ENCODE peak calls at places on chromosomes 2 and 18, in six cellular contexts. One of them, this sample, is unnamed. For H3K4me1, the result is how much of the 10 kb centered on the place peaks cover.

GRCh38 chr2:96702098-96702785 is 37.6 kb downstream of the LMAN2L start:
- DNase-seq in tibial artery: no peak
- DNase-seq in right lobe of liver: no peak
- DNase-seq in colonic mucosa: no peak
- DNase-seq in right atrium auricular region: no peak
- DNase-seq in IMR-90: no peak
- DNase-seq in this sample: no peak

GRCh38 chr2:152337511-152337903 is 2.5 kb downstream of the FMNL2 start:
- DNase-seq in tibial artery: no peak
- DNase-seq in right lobe of liver: no peak
- DNase-seq in colonic mucosa: no peak
- DNase-seq in right atrium auricular region: no peak
- DNase-seq in IMR-90: no peak
- DNase-seq in this sample: no peak

GRCh38 chr2:66849128-66849527 is 414.2 kb downstream of the MEIS1 start:
- DNase-seq in tibial artery: no peak
- DNase-seq in right lobe of liver: no peak
- DNase-seq in colonic mucosa: no peak
- DNase-seq in right atrium auricular region: no peak
- DNase-seq in IMR-90: no peak
- DNase-seq in this sample: no peak

GRCh38 chr2:127107622-127107999 is 657 bp upstream of the BIN1 start:
- DNase-seq in tibial artery: no peak
- DNase-seq in right lobe of liver: no peak
- DNase-seq in colonic mucosa: peak
- DNase-seq in right atrium auricular region: peak
- DNase-seq in IMR-90: no peak
- DNase-seq in this sample: no peak

GRCh38 chr2:201654611-201655384 is 11.5 kb upstream of the TMEM237 start:
- DNase-seq in tibial artery: no peak
- DNase-seq in right lobe of liver: no peak
- DNase-seq in colonic mucosa: no peak
- DNase-seq in right atrium auricular region: no peak
- DNase-seq in IMR-90: peak
- DNase-seq in this sample: no peak

GRCh38 chr2:158120102-158120501 is 18.4 kb downstream of the UPP2 start:
- DNase-seq in tibial artery: no peak
- DNase-seq in right lobe of liver: no peak
- DNase-seq in colonic mucosa: no peak
- DNase-seq in right atrium auricular region: no peak
- DNase-seq in IMR-90: no peak
- DNase-seq in this sample: no peak

GRCh38 chr18:3579701-3580100 is 129.7 kb downstream of the TGIF1 start:
- DNase-seq in tibial artery: no peak
- DNase-seq in right lobe of liver: no peak
- DNase-seq in colonic mucosa: no peak
- DNase-seq in right atrium auricular region: no peak
- DNase-seq in IMR-90: peak
- DNase-seq in this sample: no peak

GRCh38 chr18:37716106-37716708 is 150.6 kb upstream of the CELF4 start:
- DNase-seq in tibial artery: no peak
- DNase-seq in right lobe of liver: no peak
- DNase-seq in colonic mucosa: no peak
- DNase-seq in right atrium auricular region: no peak
- DNase-seq in IMR-90: no peak
- DNase-seq in this sample: no peak

GRCh38 chr2:219142329-219142728 is 18.3 kb downstream of the NHEJ1 start:
- DNase-seq in tibial artery: peak
- DNase-seq in right lobe of liver: no peak
- DNase-seq in colonic mucosa: no peak
- DNase-seq in right atrium auricular region: no peak
- DNase-seq in IMR-90: peak
- DNase-seq in this sample: no peak

GRCh38 chr2:21866316-21866715 is 742.5 kb downstream of the TDRD15 start:
- DNase-seq in tibial artery: no peak
- DNase-seq in right lobe of liver: no peak
- DNase-seq in colonic mucosa: no peak
- DNase-seq in right atrium auricular region: no peak
- DNase-seq in IMR-90: no peak
- DNase-seq in this sample: no peak

GRCh38 chr18:63189817-63190216 is 129.8 kb downstream of the BCL2 start:
- DNase-seq in tibial artery: no peak
- DNase-seq in right lobe of liver: no peak
- DNase-seq in colonic mucosa: no peak
- DNase-seq in right atrium auricular region: no peak
- DNase-seq in IMR-90: no peak
- DNase-seq in this sample: no peak
- H3K4me1 ChIP-seq in tibial artery: under half
- H3K4me1 ChIP-seq in right lobe of liver: under half
- H3K4me1 ChIP-seq in colonic mucosa: under half
- H3K4me1 ChIP-seq in right atrium auricular region: under half
- H3K4me1 ChIP-seq in IMR-90: under half
- H3K4me1 ChIP-seq in this sample: under half

DNA sequence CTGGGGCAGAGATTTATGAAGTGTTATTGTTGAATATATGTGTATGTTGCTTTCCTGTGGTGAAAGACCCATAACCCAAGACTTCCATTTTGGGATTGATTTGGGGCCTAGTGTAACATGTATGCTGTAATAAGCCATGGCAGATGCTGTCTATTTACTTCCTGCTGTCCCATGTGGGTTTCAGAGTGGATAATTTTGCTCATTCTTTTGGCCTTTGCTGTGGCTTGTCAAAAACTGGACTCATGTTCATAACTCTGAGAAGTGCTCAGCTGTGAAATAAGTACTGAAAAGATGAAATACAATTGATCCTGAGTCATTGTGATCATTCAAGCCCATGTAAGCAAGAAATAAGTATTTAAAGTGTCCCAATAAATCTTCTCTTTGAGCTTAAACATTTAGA is 10.7 kb upstream of the MYO1B start:
- DNase-seq in tibial artery: no peak
- DNase-seq in right lobe of liver: no peak
- DNase-seq in colonic mucosa: no peak
- DNase-seq in right atrium auricular region: no peak
- DNase-seq in IMR-90: no peak
- DNase-seq in this sample: no peak
- H3K27ac ChIP-seq in tibial artery: no peak
- H3K27ac ChIP-seq in right lobe of liver: no peak
- H3K27ac ChIP-seq in colonic mucosa: no peak
- H3K27ac ChIP-seq in right atrium auricular region: no peak
- H3K27ac ChIP-seq in IMR-90: no peak
- H3K27ac ChIP-seq in this sample: no peak

DNA sequence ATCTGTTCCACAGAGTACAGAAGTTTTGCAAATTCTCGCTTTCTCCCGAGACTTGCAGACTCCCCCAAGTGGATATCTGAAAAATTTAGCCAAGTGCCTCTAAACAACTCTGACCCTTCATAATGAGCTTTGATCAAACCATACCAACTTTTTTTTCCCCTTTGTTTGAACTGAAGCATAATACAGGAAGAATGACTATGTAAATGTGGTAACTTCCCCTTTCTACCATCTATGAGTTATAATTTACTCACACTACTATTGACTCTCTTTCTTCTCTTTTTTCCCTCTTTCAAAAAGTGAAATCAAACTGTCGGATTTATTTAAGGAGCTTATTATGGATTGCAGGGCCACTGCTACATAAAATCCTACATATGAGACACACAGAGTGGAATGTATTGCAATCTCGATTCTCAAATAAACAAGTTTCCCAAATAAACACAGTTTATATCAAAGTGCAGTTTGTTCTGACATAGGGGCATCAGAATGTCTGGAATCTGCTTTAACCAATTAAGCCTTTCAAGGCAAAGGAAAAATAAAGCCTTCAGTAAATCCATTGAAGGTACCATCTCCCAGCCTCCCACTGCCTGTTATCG is 1.4 kb upstream of the ZNF804A start:
- DNase-seq in tibial artery: no peak
- DNase-seq in right lobe of liver: no peak
- DNase-seq in colonic mucosa: no peak
- DNase-seq in right atrium auricular region: no peak
- DNase-seq in IMR-90: peak
- DNase-seq in this sample: no peak
- TF ChIP-seq CTCF in tibial artery: no peak
- TF ChIP-seq CTCF in right lobe of liver: no peak
- TF ChIP-seq CTCF in colonic mucosa: no peak
- TF ChIP-seq CTCF in right atrium auricular region: no peak
- TF ChIP-seq CTCF in IMR-90: no peak
- TF ChIP-seq CTCF in this sample: no peak

GRCh38 chr2:45265336-45265735 is 256.1 kb upstream of the SIX2 start:
- DNase-seq in tibial artery: no peak
- DNase-seq in right lobe of liver: no peak
- DNase-seq in colonic mucosa: no peak
- DNase-seq in right atrium auricular region: no peak
- DNase-seq in IMR-90: no peak
- DNase-seq in this sample: no peak
- H3K4me1 ChIP-seq in tibial artery: under half
- H3K4me1 ChIP-seq in right lobe of liver: under half
- H3K4me1 ChIP-seq in colonic mucosa: under half
- H3K4me1 ChIP-seq in right atrium auricular region: under half
- H3K4me1 ChIP-seq in IMR-90: under half
- H3K4me1 ChIP-seq in this sample: under half

DNA sequence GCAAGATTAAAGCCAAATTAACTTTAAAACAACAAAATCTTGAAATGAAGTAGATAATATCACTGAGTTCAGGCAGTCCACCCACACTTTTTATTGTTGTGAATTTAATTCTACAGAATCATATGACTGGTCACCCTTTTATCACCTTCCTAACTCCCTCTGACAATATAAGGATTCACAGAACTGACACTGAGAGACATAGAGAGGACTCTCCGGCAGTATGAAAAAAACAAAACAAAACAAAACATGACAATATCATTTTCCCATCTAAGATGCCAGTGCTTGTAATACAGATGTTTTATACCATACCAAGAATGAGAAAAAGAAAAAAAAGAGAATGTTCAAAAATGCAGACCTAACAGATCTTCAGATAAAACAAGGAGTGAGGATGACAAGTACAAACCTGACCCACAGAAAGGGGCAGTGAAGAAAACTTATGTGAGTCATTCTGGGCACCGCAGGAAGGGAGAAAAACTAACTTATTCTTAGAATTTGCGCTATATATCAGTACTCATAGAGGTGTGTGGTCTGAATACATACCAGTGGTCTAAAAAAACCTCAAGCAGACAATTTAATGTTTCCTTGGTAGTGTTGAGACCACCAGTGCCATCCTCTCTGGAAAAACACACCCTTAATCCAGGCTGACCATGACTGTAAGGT is 136.6 kb downstream of the ZAP70 start:
- DNase-seq in tibial artery: no peak
- DNase-seq in right lobe of liver: no peak
- DNase-seq in colonic mucosa: no peak
- DNase-seq in right atrium auricular region: no peak
- DNase-seq in IMR-90: peak
- DNase-seq in this sample: no peak
- H3K27ac ChIP-seq in tibial artery: no peak
- H3K27ac ChIP-seq in right lobe of liver: no peak
- H3K27ac ChIP-seq in colonic mucosa: no peak
- H3K27ac ChIP-seq in right atrium auricular region: no peak
- H3K27ac ChIP-seq in IMR-90: no peak
- H3K27ac ChIP-seq in this sample: no peak

GRCh38 chr2:1552611-1553010 is 139.3 kb downstream of the TPO start:
- DNase-seq in tibial artery: no peak
- DNase-seq in right lobe of liver: no peak
- DNase-seq in colonic mucosa: no peak
- DNase-seq in right atrium auricular region: no peak
- DNase-seq in IMR-90: no peak
- DNase-seq in this sample: no peak

GRCh38 chr2:1550658-1551316 is 137.5 kb downstream of the TPO start:
- DNase-seq in tibial artery: no peak
- DNase-seq in right lobe of liver: peak
- DNase-seq in colonic mucosa: peak
- DNase-seq in right atrium auricular region: no peak
- DNase-seq in IMR-90: peak
- DNase-seq in this sample: peak

GRCh38 chr2:1556286-1556685 is 143.0 kb downstream of the TPO start:
- DNase-seq in tibial artery: no peak
- DNase-seq in right lobe of liver: no peak
- DNase-seq in colonic mucosa: no peak
- DNase-seq in right atrium auricular region: no peak
- DNase-seq in IMR-90: no peak
- DNase-seq in this sample: no peak

GRCh38 chr2:1551905-1552304 is 138.6 kb downstream of the TPO start:
- DNase-seq in tibial artery: no peak
- DNase-seq in right lobe of liver: no peak
- DNase-seq in colonic mucosa: no peak
- DNase-seq in right atrium auricular region: no peak
- DNase-seq in IMR-90: no peak
- DNase-seq in this sample: peak

DNA sequence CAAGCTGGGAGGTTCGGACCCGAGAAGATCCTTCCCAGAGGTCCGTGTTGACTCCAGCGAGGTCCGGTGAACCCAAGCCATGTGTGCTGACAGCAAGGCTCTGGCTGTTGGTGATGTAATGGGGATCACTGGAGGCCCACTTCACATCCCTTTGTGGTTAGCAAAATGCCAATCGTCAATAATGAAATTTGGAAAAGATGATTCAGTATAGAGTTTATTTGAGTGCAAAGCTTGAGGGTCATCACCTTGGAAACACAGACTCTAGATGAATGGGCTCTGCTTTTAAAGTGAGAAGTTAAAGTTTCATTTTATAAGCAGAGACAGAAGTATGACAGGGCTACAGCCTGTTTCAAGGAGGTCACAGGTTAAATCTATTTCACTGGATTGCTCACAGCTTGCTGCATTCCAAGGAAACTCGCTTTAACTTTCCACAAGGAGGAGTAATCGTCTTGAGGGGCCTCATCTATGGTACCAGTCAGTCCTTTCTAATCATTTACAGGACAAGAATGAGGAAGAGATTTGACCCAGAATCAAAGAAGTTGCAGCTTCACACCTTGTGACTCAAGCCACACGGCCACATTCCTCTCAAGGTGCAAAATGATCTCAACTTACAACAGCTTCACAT is 140.5 kb downstream of the TPO start:
- DNase-seq in tibial artery: no peak
- DNase-seq in right lobe of liver: no peak
- DNase-seq in colonic mucosa: no peak
- DNase-seq in right atrium auricular region: no peak
- DNase-seq in IMR-90: peak
- DNase-seq in this sample: peak
- TF ChIP-seq CTCF in tibial artery: no peak
- TF ChIP-seq CTCF in right lobe of liver: no peak
- TF ChIP-seq CTCF in colonic mucosa: no peak
- TF ChIP-seq CTCF in right atrium auricular region: no peak
- TF ChIP-seq CTCF in IMR-90: peak
- TF ChIP-seq CTCF in this sample: peak

GRCh38 chr2:143181494-143181893 is 52.3 kb downstream of the ARHGAP15 start:
- DNase-seq in tibial artery: no peak
- DNase-seq in right lobe of liver: no peak
- DNase-seq in colonic mucosa: no peak
- DNase-seq in right atrium auricular region: no peak
- DNase-seq in IMR-90: no peak
- DNase-seq in this sample: no peak
- H3K4me1 ChIP-seq in tibial artery: under half
- H3K4me1 ChIP-seq in right lobe of liver: under half
- H3K4me1 ChIP-seq in colonic mucosa: under half
- H3K4me1 ChIP-seq in right atrium auricular region: under half
- H3K4me1 ChIP-seq in IMR-90: under half
- H3K4me1 ChIP-seq in this sample: under half

GRCh38 chr18:13641551-13642439 is 84.6 kb downstream of the FAM210A start:
- DNase-seq in tibial artery: no peak
- DNase-seq in right lobe of liver: peak
- DNase-seq in colonic mucosa: no peak
- DNase-seq in right atrium auricular region: no peak
- DNase-seq in IMR-90: no peak
- DNase-seq in this sample: no peak
- H3K27ac ChIP-seq in tibial artery: peak
- H3K27ac ChIP-seq in right lobe of liver: no peak
- H3K27ac ChIP-seq in colonic mucosa: no peak
- H3K27ac ChIP-seq in right atrium auricular region: peak
- H3K27ac ChIP-seq in IMR-90: no peak
- H3K27ac ChIP-seq in this sample: peak

This sample was measured in upper lobe of right lung.